ENCODE peak calls at places on chromosome 12, in nine cellular contexts. X, A, I, P, L, U, Y, O and M are unnamed samples.

GRCh38 chr12:54126696-54127537 is 61.9 kb downstream of the SMUG1 start:
- DNase-seq in P (peak; percentile 40), X (peak; percentile 13), L (peak; percentile 66), I (peak; percentile 44), O (no peak), A (peak; percentile 38), Y (no peak), U (no peak), M (no peak)

GRCh38 chr12:112855375-112855774 is 51.4 kb upstream of the OAS1 start:
- DNase-seq in O (no peak), L (no peak), A (no peak), I (peak; percentile 47), P (no peak), X (no peak), Y (peak; percentile 52), U (no peak), M (no peak)

GRCh38 chr12:3073438-3074255 is 3.5 kb upstream of the TSPAN9 start:
- DNase-seq in O (peak; percentile 81), U (peak; percentile 80), P (peak; percentile 88), I (peak; percentile 87), A (peak; percentile 91), X (peak; percentile 88), Y (peak; percentile 83), L (peak; percentile 85), M (peak; percentile 92)

GRCh38 chr12:123690191-123690840 is 19.4 kb downstream of the TCTN2 start:
- DNase-seq in O (no peak), X (no peak), I (no peak), A (no peak), P (no peak), U (no peak), L (no peak), Y (no peak), M (no peak)

GRCh38 chr12:113650476-113650875 is 178.8 kb upstream of the LHX5 start:
- DNase-seq in X (no peak), Y (no peak), O (no peak), A (no peak), P (no peak), U (no peak), L (no peak), I (no peak), M (no peak)

GRCh38 chr12:45464699-45465098 is 248.8 kb downstream of the ANO6 start:
- DNase-seq in X (no peak), Y (no peak), I (peak; percentile 43), A (no peak), P (no peak), L (no peak), O (no peak), U (no peak), M (peak; percentile 21)

GRCh38 chr12:124993568-124994434 is at the start of gene BRI3BP:
- DNase-seq in U (peak; percentile 55), I (peak; percentile 75), A (peak; percentile 74), X (peak; percentile 13), L (peak; percentile 73), O (peak; percentile 55), P (peak; percentile 86), Y (peak; percentile 55), M (peak; percentile 75)

GRCh38 chr12:96221391-96221790 is 27.2 kb downstream of the ELK3 start:
- DNase-seq in A (no peak), Y (no peak), O (no peak), X (no peak), L (no peak), U (no peak), P (no peak), I (no peak), M (peak; percentile 67)

GRCh38 chr12:4270670-4271432 is 2.7 kb upstream of the CCND2 start:
- DNase-seq in U (no peak), Y (no peak), O (no peak), L (peak; percentile 57), P (peak; percentile 74), I (no peak), X (no peak), A (no peak), M (peak; percentile 56)

GRCh38 chr12:56152756-56153137 is 360 bp downstream of the MYL6B start:
- DNase-seq in A (no peak), X (no peak), P (no peak), I (no peak), L (no peak), O (no peak), U (no peak), Y (no peak), M (no peak)

GRCh38 chr12:87509233-87509820 is 519.9 kb downstream of the C12orf50 start:
- DNase-seq in A (no peak), U (no peak), P (no peak), L (no peak), I (no peak), O (peak; percentile 75), Y (no peak), X (peak; percentile 64), M (peak; percentile 17)

GRCh38 chr12:38477341-38478090 is 160.9 kb downstream of the ALG10B start:
- DNase-seq in P (no peak), O (no peak), I (no peak), L (no peak), Y (no peak), A (no peak), X (no peak), U (no peak), M (no peak)

GRCh38 chr12:114006482-114007425 is 40.6 kb upstream of the RBM19 start:
- DNase-seq in U (no peak), Y (no peak), X (no peak), L (no peak), P (no peak), A (no peak), I (no peak), O (no peak), M (no peak)

GRCh38 chr12:68530965-68531364 is 79.7 kb upstream of the RAP1B start:
- DNase-seq in P (no peak), X (peak; percentile 88), I (no peak), L (no peak), A (no peak), O (peak; percentile 88), Y (no peak), U (no peak), M (peak; percentile 89)

GRCh38 chr12:103715494-103715893 is 125.5 kb downstream of the NT5DC3 start:
- DNase-seq in A (no peak), U (no peak), X (no peak), Y (no peak), P (no peak), O (no peak), I (no peak), L (no peak), M (no peak)

GRCh38 chr12:57745485-57745881 is 644 bp downstream of the TSPAN31 start:
- DNase-seq in P (no peak), L (no peak), I (no peak), O (no peak), U (no peak), X (no peak), A (no peak), Y (no peak), M (no peak)

GRCh38 chr12:56628671-56629458 is 1.3 kb downstream of the BAZ2A start:
- DNase-seq in X (peak; percentile 46), A (peak; percentile 65), U (peak; percentile 57), O (peak; percentile 43), Y (peak; percentile 37), L (peak; percentile 65), P (peak; percentile 72), I (peak; percentile 74), M (peak; percentile 61)

GRCh38 chr12:132310181-132311040 is 19.0 kb downstream of the GALNT9 start:
- DNase-seq in U (no peak), I (no peak), Y (no peak), O (peak; percentile 54), P (no peak), L (no peak), A (peak; percentile 41), X (no peak), M (no peak)

GRCh38 chr12:27975222-27976136 is 2.9 kb upstream of the PTHLH start:
- DNase-seq in U (no peak), O (peak; percentile 73), Y (no peak), L (no peak), A (no peak), I (peak; percentile 36), X (peak; percentile 72), P (no peak), M (peak; percentile 86)

GRCh38 chr12:47272412-47273190 is 192.8 kb upstream of the AMIGO2 start:
- DNase-seq in Y (no peak), I (no peak), P (no peak), L (no peak), U (no peak), O (no peak), A (no peak), X (no peak), M (peak; percentile 31)

GRCh38 chr12:28527631-28528249 is 337.5 kb downstream of the CCDC91 start:
- DNase-seq in A (no peak), L (no peak), P (no peak), I (no peak), X (no peak), Y (peak; percentile 63), U (no peak), O (no peak), M (no peak)

GRCh38 chr12:130709151-130710000 is 6.7 kb downstream of the RIMBP2 start:
- DNase-seq in Y (no peak), U (no peak), O (no peak), L (no peak), A (no peak), P (no peak), I (no peak), X (no peak), M (no peak)

GRCh38 chr12:20508962-20509361 is 140.6 kb downstream of the PDE3A start:
- DNase-seq in A (no peak), U (no peak), I (peak; percentile 46), X (no peak), O (no peak), P (no peak), L (no peak), Y (no peak), M (no peak)

GRCh38 chr12:90593596-90594290 is 361.2 kb downstream of the CCER1 start:
- DNase-seq in U (no peak), L (no peak), O (no peak), P (no peak), Y (no peak), X (no peak), A (no peak), I (no peak), M (no peak)

GRCh38 chr12:54561164-54561563 is 11.8 kb downstream of the PDE1B start:
- DNase-seq in Y (no peak), O (no peak), A (peak; percentile 53), X (no peak), L (peak; percentile 39), U (no peak), P (no peak), I (no peak), M (no peak)

GRCh38 chr12:31832740-31833540 is 104.1 kb upstream of the AMN1 start:
- DNase-seq in Y (no peak), L (no peak), I (no peak), O (no peak), U (peak; percentile 1), X (no peak), A (peak; percentile 25), P (peak; percentile 67), M (no peak)

GRCh38 chr12:56930241-56930640 is 4.0 kb downstream of the SDR9C7 start:
- DNase-seq in U (no peak), O (no peak), Y (no peak), X (no peak), I (no peak), L (no peak), A (no peak), P (no peak), M (no peak)

GRCh38 chr12:43988838-43989560 is 153.1 kb downstream of the TMEM117 start:
- DNase-seq in X (no peak), U (no peak), I (no peak), A (no peak), O (peak; percentile 37), P (no peak), Y (no peak), L (no peak), M (no peak)

GRCh38 chr12:27177716-27178115 is 66.4 kb upstream of the STK38L start:
- DNase-seq in O (peak; percentile 94), X (peak; percentile 82), I (no peak), Y (no peak), U (no peak), L (no peak), P (no peak), A (no peak), M (peak; percentile 72)

GRCh38 chr12:120961604-120962486 is 16.5 kb upstream of the HNF1A start:
- DNase-seq in I (no peak), U (no peak), P (no peak), A (peak; percentile 20), X (no peak), Y (no peak), O (no peak), L (peak; percentile 35), M (no peak)

GRCh38 chr12:21848192-21848591 is 73.7 kb upstream of the KCNJ8 start:
- DNase-seq in O (no peak), P (no peak), I (no peak), L (no peak), Y (no peak), A (no peak), U (no peak), X (no peak), M (no peak)